ENCODE peak calls at places on chromosomes 6 and 20, in four cellular contexts. T is K562, X is GM12878, U is HepG2. W is an unnamed sample.

GRCh38 chr6:117992856-117993255 is 85.8 kb downstream of the SLC35F1 start:
- DNase-seq in T (no peak), X (no peak), U (no peak), W (no peak)

GRCh38 chr6:35725721-35726438 is 11.0 kb upstream of the ARMC12 start:
- DNase-seq in T (no peak), X (no peak), U (peak), W (no peak)

GRCh38 chr6:2958331-2958711 is 13.0 kb downstream of the SERPINB6 start:
- DNase-seq in T (no peak), X (no peak), U (no peak), W (no peak)

GRCh38 chr6:169841251-169841650 is 89.8 kb downstream of the ERMARD start:
- DNase-seq in T (no peak), X (no peak), U (no peak), W (no peak)

GRCh38 chr20:38243617-38244016 is 16.9 kb downstream of the KIAA1755 start:
- DNase-seq in T (no peak), X (no peak), U (no peak), W (no peak)

GRCh38 chr6:146871613-146872465 is 273.1 kb downstream of the ADGB start:
- DNase-seq in T (no peak), X (no peak), U (peak), W (no peak)

GRCh38 chr6:99603421-99604160 is 3.0 kb upstream of the PRDM13 start:
- DNase-seq in T (peak), X (no peak), U (no peak), W (peak)

GRCh38 chr20:17399303-17399985 is 131.7 kb downstream of the BFSP1 start:
- DNase-seq in T (no peak), X (no peak), U (no peak), W (no peak)

GRCh38 chr6:121437861-121438651 is 2.6 kb downstream of the GJA1 start:
- DNase-seq in T (no peak), X (no peak), U (no peak), W (peak)

GRCh38 chr20:21125849-21126840 is at the start of gene KIZ:
- DNase-seq in T (peak), X (peak), U (peak), W (peak)

GRCh38 chr6:52325695-52326471 is 36.1 kb upstream of the PAQR8 start:
- DNase-seq in T (no peak), X (no peak), U (peak), W (peak)

GRCh38 chr6:73732845-73733675 is 37.1 kb downstream of the CD109 start:
- DNase-seq in T (peak), X (peak), U (peak), W (peak)

GRCh38 chr6:134247854-134248580 is 69.9 kb downstream of the SGK1 start:
- DNase-seq in T (no peak), X (no peak), U (no peak), W (no peak)

GRCh38 chr6:137171824-137172733 is 1.4 kb downstream of the IL22RA2 start:
- DNase-seq in T (no peak), X (peak), U (no peak), W (peak)

GRCh38 chr20:34082232-34082887 is 29.7 kb downstream of the EIF2S2 start:
- DNase-seq in T (no peak), X (no peak), U (no peak), W (no peak)

GRCh38 chr20:46050885-46051284 is 21.9 kb downstream of the SLC12A5 start:
- DNase-seq in T (peak), X (no peak), U (peak), W (no peak)

GRCh38 chr6:131765081-131765852 is 42.6 kb upstream of the ENPP1 start:
- DNase-seq in T (no peak), X (no peak), U (peak), W (no peak)

GRCh38 chr6:21228411-21228810 is 365.1 kb upstream of the SOX4 start:
- DNase-seq in T (no peak), X (no peak), U (no peak), W (no peak)

GRCh38 chr6:168194732-168195565 is 115.9 kb upstream of the FRMD1 start:
- DNase-seq in T (no peak), X (no peak), U (no peak), W (no peak)

GRCh38 chr6:132261354-132261753 is 139.9 kb downstream of the MOXD1 start:
- DNase-seq in T (no peak), X (no peak), U (no peak), W (no peak)

GRCh38 chr6:169939554-169940164 is 188.2 kb downstream of the ERMARD start:
- DNase-seq in T (no peak), X (no peak), U (no peak), W (no peak)

GRCh38 chr20:57754190-57754589 is 44.4 kb upstream of the PMEPA1 start:
- DNase-seq in T (no peak), X (no peak), U (no peak), W (no peak)

GRCh38 chr6:89184344-89184743 is 32.8 kb downstream of the GABRR1 start:
- DNase-seq in T (peak), X (no peak), U (no peak), W (no peak)

GRCh38 chr6:32475392-32476206 is 35.9 kb downstream of the HLA-DRA start:
- DNase-seq in T (no peak), X (no peak), U (no peak), W (no peak)

GRCh38 chr6:14736231-14736953 is 509.5 kb upstream of the JARID2 start:
- DNase-seq in T (no peak), X (no peak), U (no peak), W (no peak)

GRCh38 chr6:135995160-135995898 is 143.8 kb downstream of the PDE7B start:
- DNase-seq in T (no peak), X (no peak), U (no peak), W (no peak)

GRCh38 chr6:15588966-15589634 is 73.7 kb downstream of the DTNBP1 start:
- DNase-seq in T (no peak), X (no peak), U (no peak), W (no peak)

GRCh38 chr6:109695468-109695867 is 4.4 kb downstream of the FIG4 start:
- DNase-seq in T (peak), X (no peak), U (peak), W (no peak)

GRCh38 chr20:57499676-57500075 is 25.3 kb downstream of the CTCFL start:
- DNase-seq in T (no peak), X (no peak), U (no peak), W (no peak)

GRCh38 chr6:32954983-32955802 is 2.3 kb upstream of the HLA-DMA start:
- DNase-seq in T (peak), X (no peak), U (peak), W (peak)

GRCh38 chr20:47689726-47690125 is 95.6 kb downstream of the SULF2 start:
- DNase-seq in T (no peak), X (no peak), U (no peak), W (no peak)

GRCh38 chr20:47694021-47694818 is 91.1 kb downstream of the SULF2 start:
- DNase-seq in T (no peak), X (no peak), U (no peak), W (no peak)

GRCh38 chr20:47688385-47689381 is 96.6 kb downstream of the SULF2 start:
- DNase-seq in T (no peak), X (no peak), U (no peak), W (peak)

GRCh38 chr20:47687095-47687987 is 97.9 kb downstream of the SULF2 start:
- DNase-seq in T (no peak), X (no peak), U (no peak), W (no peak)

DNA sequence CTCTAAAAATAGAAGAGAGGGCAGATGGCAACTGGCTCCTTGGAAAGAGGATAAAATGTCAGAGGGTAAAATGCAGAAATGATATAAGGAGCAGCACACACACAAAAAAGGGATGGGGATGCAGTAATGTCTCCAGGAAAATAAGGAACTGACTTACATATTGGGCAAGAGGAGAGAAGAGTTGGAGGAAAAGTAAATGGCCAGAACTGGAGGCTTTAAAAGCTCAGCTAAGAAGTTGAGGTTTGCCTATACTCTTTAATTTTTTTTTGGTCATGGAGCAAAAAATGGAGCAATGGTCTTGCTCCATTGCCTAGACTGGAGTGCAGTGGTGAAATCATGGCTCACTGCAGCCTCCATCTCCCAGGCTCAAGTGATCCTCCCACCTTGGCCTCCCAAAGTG is 93.6 kb downstream of the SULF2 start:
- DNase-seq in T (no peak), X (no peak), U (no peak), W (no peak)
- TF ChIP-seq NR2C2 in T (no peak), X (no peak), U (no peak), W (no peak)

GRCh38 chr20:63101781-63102719 is 95.3 kb upstream of the BHLHE23 start:
- DNase-seq in T (no peak), X (no peak), U (no peak), W (peak)
- TF ChIP-seq CREM in T (no peak), X (peak), U (no peak), W (no peak)

DNA sequence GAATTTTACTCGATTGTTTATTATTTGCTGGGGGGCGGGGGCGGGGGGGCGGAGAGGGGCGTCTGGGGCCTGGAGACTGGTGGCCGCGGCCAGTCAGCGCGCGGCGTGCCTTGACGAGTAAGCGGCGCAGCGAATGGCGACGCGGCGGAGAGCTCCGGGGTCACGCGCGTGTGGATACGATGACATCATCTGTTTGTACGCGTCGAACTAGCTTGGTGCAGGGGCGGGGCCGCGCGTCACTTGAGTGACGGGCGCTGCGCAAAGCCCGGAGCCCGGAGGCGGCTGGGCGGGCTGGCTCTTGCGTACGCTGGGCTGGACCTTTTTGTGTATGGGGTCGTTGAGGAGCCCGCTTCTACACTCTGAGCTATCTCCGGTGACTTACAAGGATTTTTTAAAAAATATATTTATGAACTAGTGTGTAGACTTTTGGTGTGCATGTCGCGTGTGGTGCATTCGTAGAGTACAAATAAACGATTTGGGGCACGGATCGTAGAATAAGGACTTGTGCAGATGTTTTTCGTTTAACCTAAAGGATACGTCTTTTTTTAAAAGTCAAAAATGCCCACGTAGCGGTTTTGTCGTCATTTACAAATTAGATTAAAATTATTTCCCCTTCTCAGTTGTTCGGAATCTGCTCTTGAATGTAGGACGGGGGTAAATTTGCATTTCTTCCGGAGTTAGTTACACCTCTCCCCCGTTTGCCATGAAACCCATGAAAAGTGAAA is 2.2 kb upstream of the FOXO3 start:
- DNase-seq in T (peak), X (peak), U (peak), W (peak)
- TF ChIP-seq NR2C2 in T (peak), X (no peak), U (no peak), W (no peak)

GRCh38 chr6:127352519-127352918 is 9.1 kb upstream of the ECHDC1 start:
- DNase-seq in T (no peak), X (no peak), U (no peak), W (no peak)
- TF ChIP-seq CREM in T (no peak), X (no peak), U (no peak), W (no peak)

DNA sequence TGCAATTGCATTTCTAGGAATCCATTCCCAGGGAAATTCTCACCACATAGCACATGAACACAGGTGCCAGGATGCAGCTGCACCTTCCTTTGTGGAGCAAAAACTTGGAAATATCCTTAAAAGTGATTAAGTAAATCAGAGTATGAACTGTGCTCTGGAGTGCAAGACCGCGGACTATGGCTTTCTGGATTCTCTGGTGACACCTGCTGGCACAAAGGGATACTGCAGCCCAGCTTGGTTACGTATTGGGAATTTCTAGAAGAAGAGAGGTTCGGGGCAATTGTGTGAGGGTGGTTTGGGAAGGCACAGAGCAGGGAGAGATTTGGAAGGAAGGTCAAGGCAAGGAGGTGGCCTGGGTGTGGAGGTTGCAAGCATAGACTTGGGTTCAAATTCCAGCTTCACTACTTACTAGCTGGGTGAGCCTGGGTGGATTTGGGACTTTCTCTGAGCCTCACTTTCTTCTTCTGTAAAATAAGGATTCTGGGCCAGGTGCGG is 15.9 kb upstream of the PEDS1 start:
- DNase-seq in T (peak), X (no peak), U (peak), W (peak)
- TF ChIP-seq NR2C2 in T (no peak), X (no peak), U (no peak), W (no peak)

GRCh38 chr6:16674666-16675392 is 86.4 kb downstream of the ATXN1 start:
- DNase-seq in T (no peak), X (no peak), U (peak), W (no peak)
- TF ChIP-seq CREM in T (no peak), X (no peak), U (no peak), W (no peak)

GRCh38 chr20:62236674-62236996 is 1.7 kb upstream of the OSBPL2 start:
- DNase-seq in T (no peak), X (no peak), U (peak), W (peak)
- TF ChIP-seq NR2C2 in T (no peak), X (no peak), U (no peak), W (no peak)

DNA sequence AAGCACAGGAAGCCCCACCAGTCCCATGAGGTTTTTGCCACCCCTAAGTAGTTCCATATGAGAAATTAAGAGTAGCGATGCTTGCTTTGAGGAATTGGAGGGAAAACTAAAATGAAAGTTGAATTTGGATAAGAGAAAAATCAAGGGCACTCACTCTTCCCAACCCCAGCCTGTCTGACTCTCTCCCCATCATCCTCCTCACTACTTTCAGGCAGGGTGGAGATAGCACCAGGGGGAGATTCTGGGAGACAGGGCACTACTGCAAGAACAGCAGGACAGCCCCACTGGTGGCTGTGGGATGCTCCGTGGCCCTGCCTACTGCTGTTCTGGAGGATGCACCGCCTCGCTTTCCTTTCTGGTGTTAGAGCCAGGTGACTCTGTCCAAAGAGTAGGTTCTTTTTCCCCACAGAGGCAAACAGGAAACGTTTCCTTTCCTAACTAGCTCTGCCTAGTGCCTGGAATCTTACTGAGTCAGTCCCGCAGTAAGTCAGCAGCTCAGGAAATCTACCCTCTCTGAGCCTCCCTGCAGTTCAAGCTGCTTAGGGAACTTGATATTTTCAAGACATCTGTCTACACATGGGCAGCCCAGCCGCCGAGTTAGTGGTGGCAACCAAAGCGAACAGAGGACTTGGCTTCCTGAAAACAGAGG is 11.2 kb downstream of the HLA-E start:
- DNase-seq in T (no peak), X (no peak), U (no peak), W (no peak)
- TF ChIP-seq CREM in T (no peak), X (no peak), U (no peak), W (no peak)

GRCh38 chr20:24633026-24633425 is 163.6 kb downstream of the SYNDIG1 start:
- DNase-seq in T (no peak), X (no peak), U (no peak), W (no peak)

GRCh38 chr20:24632581-24632980 is 163.2 kb downstream of the SYNDIG1 start:
- DNase-seq in T (no peak), X (no peak), U (no peak), W (no peak)

GRCh38 chr20:24633521-24633920 is 164.1 kb downstream of the SYNDIG1 start:
- DNase-seq in T (no peak), X (no peak), U (no peak), W (no peak)

GRCh38 chr20:24636626-24637025 is 167.2 kb downstream of the SYNDIG1 start:
- DNase-seq in T (no peak), X (no peak), U (no peak), W (no peak)

GRCh38 chr20:24634855-24635254 is 165.4 kb downstream of the SYNDIG1 start:
- DNase-seq in T (peak), X (no peak), U (peak), W (no peak)
- TF ChIP-seq NR2C2 in T (no peak), X (no peak), U (no peak), W (no peak)

GRCh38 chr6:148544421-148544820 is 201.8 kb downstream of the SASH1 start:
- DNase-seq in T (no peak), X (no peak), U (no peak), W (no peak)
- TF ChIP-seq CREM in T (no peak), X (no peak), U (no peak), W (no peak)